ENCODE peak calls at places on chromosome 22, in eight cellular contexts. One of them, this sample, is unnamed.

GRCh38 chr22:30872282-30873041 is 96.1 kb downstream of the MORC2 start:
- DNase-seq in upper lobe of right lung: peak; percentile 58
- DNase-seq in putamen: peak; percentile 30
- DNase-seq in fibroblast of lung: no peak
- DNase-seq in AG10803: no peak
- DNase-seq in iris pigment epithelial cell: no peak
- DNase-seq in NCI-H146: peak; percentile 15
- DNase-seq in foreskin keratinocyte: no peak
- DNase-seq in this sample: peak; percentile 30

GRCh38 chr22:46557736-46558480 is 20.5 kb upstream of the CELSR1 start:
- DNase-seq in fibroblast of lung: no peak
- DNase-seq in foreskin keratinocyte: peak; percentile 51
- DNase-seq in putamen: no peak
- DNase-seq in iris pigment epithelial cell: no peak
- DNase-seq in NCI-H146: no peak
- DNase-seq in AG10803: no peak
- DNase-seq in upper lobe of right lung: no peak
- DNase-seq in this sample: peak; percentile 49

GRCh38 chr22:40105755-40106154 is 72.0 kb upstream of the TNRC6B start:
- DNase-seq in iris pigment epithelial cell: no peak
- DNase-seq in NCI-H146: no peak
- DNase-seq in AG10803: no peak
- DNase-seq in upper lobe of right lung: no peak
- DNase-seq in putamen: no peak
- DNase-seq in foreskin keratinocyte: no peak
- DNase-seq in fibroblast of lung: no peak
- DNase-seq in this sample: no peak

GRCh38 chr22:48318575-48319320 is 1508.9 kb downstream of the BRD1 start:
- DNase-seq in NCI-H146: no peak
- DNase-seq in iris pigment epithelial cell: no peak
- DNase-seq in foreskin keratinocyte: no peak
- DNase-seq in upper lobe of right lung: peak; percentile 52
- DNase-seq in AG10803: no peak
- DNase-seq in putamen: no peak
- DNase-seq in fibroblast of lung: no peak
- DNase-seq in this sample: peak; percentile 35

GRCh38 chr22:22391543-22391942 is 117.0 kb downstream of the ZNF280B start:
- DNase-seq in upper lobe of right lung: no peak
- DNase-seq in fibroblast of lung: no peak
- DNase-seq in AG10803: no peak
- DNase-seq in foreskin keratinocyte: no peak
- DNase-seq in NCI-H146: no peak
- DNase-seq in putamen: no peak
- DNase-seq in iris pigment epithelial cell: no peak
- DNase-seq in this sample: no peak

GRCh38 chr22:36977401-36977861 is 41.8 kb downstream of the TST start:
- DNase-seq in putamen: no peak
- DNase-seq in foreskin keratinocyte: no peak
- DNase-seq in upper lobe of right lung: peak; percentile 89
- DNase-seq in iris pigment epithelial cell: peak; percentile 19
- DNase-seq in NCI-H146: peak; percentile 13
- DNase-seq in AG10803: peak; percentile 25
- DNase-seq in fibroblast of lung: peak; percentile 28
- DNase-seq in this sample: peak; percentile 81

GRCh38 chr22:44936201-44936600 is 73.6 kb downstream of the PHF21B start:
- DNase-seq in fibroblast of lung: no peak
- DNase-seq in putamen: no peak
- DNase-seq in foreskin keratinocyte: no peak
- DNase-seq in NCI-H146: no peak
- DNase-seq in iris pigment epithelial cell: no peak
- DNase-seq in AG10803: no peak
- DNase-seq in upper lobe of right lung: no peak
- DNase-seq in this sample: no peak

GRCh38 chr22:48372395-48372794 is 1455.3 kb downstream of the BRD1 start:
- DNase-seq in upper lobe of right lung: no peak
- DNase-seq in iris pigment epithelial cell: no peak
- DNase-seq in AG10803: no peak
- DNase-seq in NCI-H146: no peak
- DNase-seq in fibroblast of lung: no peak
- DNase-seq in foreskin keratinocyte: no peak
- DNase-seq in putamen: no peak
- DNase-seq in this sample: no peak

GRCh38 chr22:23058481-23059336 is 11.6 kb upstream of the GNAZ start:
- DNase-seq in upper lobe of right lung: peak; percentile 50
- DNase-seq in putamen: no peak
- DNase-seq in AG10803: no peak
- DNase-seq in fibroblast of lung: no peak
- DNase-seq in foreskin keratinocyte: no peak
- DNase-seq in NCI-H146: no peak
- DNase-seq in iris pigment epithelial cell: no peak
- DNase-seq in this sample: peak; percentile 29

GRCh38 chr22:23784215-23784732 is 2.5 kb upstream of the SMARCB1 start:
- DNase-seq in NCI-H146: no peak
- DNase-seq in AG10803: peak; percentile 52
- DNase-seq in fibroblast of lung: peak; percentile 75
- DNase-seq in putamen: no peak
- DNase-seq in upper lobe of right lung: no peak
- DNase-seq in foreskin keratinocyte: no peak
- DNase-seq in iris pigment epithelial cell: peak; percentile 49
- DNase-seq in this sample: no peak

GRCh38 chr22:39643311-39644083 is 72.9 kb downstream of the CACNA1I start:
- DNase-seq in NCI-H146: no peak
- DNase-seq in fibroblast of lung: peak; percentile 53
- DNase-seq in iris pigment epithelial cell: peak; percentile 77
- DNase-seq in upper lobe of right lung: no peak
- DNase-seq in putamen: no peak
- DNase-seq in foreskin keratinocyte: no peak
- DNase-seq in AG10803: no peak
- DNase-seq in this sample: no peak

GRCh38 chr22:43110927-43111623 is 525 bp downstream of the BIK start:
- DNase-seq in foreskin keratinocyte: peak; percentile 25
- DNase-seq in iris pigment epithelial cell: no peak
- DNase-seq in putamen: no peak
- DNase-seq in fibroblast of lung: no peak
- DNase-seq in AG10803: no peak
- DNase-seq in NCI-H146: no peak
- DNase-seq in upper lobe of right lung: peak; percentile 83
- DNase-seq in this sample: peak; percentile 75

GRCh38 chr22:43893266-43893665 is 1.5 kb upstream of the PNPLA5 start:
- DNase-seq in AG10803: no peak
- DNase-seq in iris pigment epithelial cell: no peak
- DNase-seq in upper lobe of right lung: peak; percentile 38
- DNase-seq in putamen: no peak
- DNase-seq in NCI-H146: no peak
- DNase-seq in fibroblast of lung: no peak
- DNase-seq in foreskin keratinocyte: no peak
- DNase-seq in this sample: no peak

This sample was measured in lower lobe of right lung.